ENCODE peak calls at places on chromosomes 1 and 21, in eight cellular contexts. One of them, this sample, is unnamed. For H3K9me3, the result is how much of the 10 kb centered on the place peaks cover.

GRCh38 chr1:178908358-178908757 is 37.5 kb upstream of the ANGPTL1 start:
- DNase-seq in spleen: no peak
- DNase-seq in upper lobe of right lung: no peak
- DNase-seq in body of pancreas: no peak
- DNase-seq in A549: no peak
- DNase-seq in mammary epithelial cell: no peak
- DNase-seq in PC-3: no peak
- DNase-seq in right cardiac atrium: no peak
- DNase-seq in this sample: no peak

GRCh38 chr1:154609398-154610380 is 1.7 kb upstream of the ADAR start:
- DNase-seq in spleen: no peak
- DNase-seq in upper lobe of right lung: no peak
- DNase-seq in body of pancreas: no peak
- DNase-seq in A549: no peak
- DNase-seq in mammary epithelial cell: peak
- DNase-seq in PC-3: peak
- DNase-seq in right cardiac atrium: no peak
- DNase-seq in this sample: no peak

GRCh38 chr1:12616709-12617373 is 1.2 kb downstream of the DHRS3 start:
- DNase-seq in spleen: peak
- DNase-seq in upper lobe of right lung: peak
- DNase-seq in body of pancreas: peak
- DNase-seq in A549: no peak
- DNase-seq in mammary epithelial cell: peak
- DNase-seq in PC-3: peak
- DNase-seq in right cardiac atrium: no peak
- DNase-seq in this sample: peak

GRCh38 chr1:31978853-31979400 is 34.7 kb upstream of the KHDRBS1 start:
- DNase-seq in spleen: peak
- DNase-seq in upper lobe of right lung: no peak
- DNase-seq in body of pancreas: no peak
- DNase-seq in A549: no peak
- DNase-seq in mammary epithelial cell: no peak
- DNase-seq in PC-3: no peak
- DNase-seq in right cardiac atrium: no peak
- DNase-seq in this sample: no peak

GRCh38 chr1:176157995-176158394 is 49.1 kb downstream of the COP1 start:
- DNase-seq in spleen: no peak
- DNase-seq in upper lobe of right lung: no peak
- DNase-seq in body of pancreas: no peak
- DNase-seq in A549: peak
- DNase-seq in mammary epithelial cell: no peak
- DNase-seq in PC-3: no peak
- DNase-seq in right cardiac atrium: no peak
- DNase-seq in this sample: no peak

GRCh38 chr1:162070094-162070748 is 730 bp downstream of the NOS1AP start:
- DNase-seq in spleen: no peak
- DNase-seq in upper lobe of right lung: peak
- DNase-seq in body of pancreas: peak
- DNase-seq in A549: no peak
- DNase-seq in mammary epithelial cell: peak
- DNase-seq in PC-3: peak
- DNase-seq in right cardiac atrium: peak
- DNase-seq in this sample: peak

GRCh38 chr1:175036476-175036875 is 13.3 kb upstream of the MRPS14 start:
- DNase-seq in spleen: no peak
- DNase-seq in upper lobe of right lung: no peak
- DNase-seq in body of pancreas: no peak
- DNase-seq in A549: no peak
- DNase-seq in mammary epithelial cell: no peak
- DNase-seq in PC-3: no peak
- DNase-seq in right cardiac atrium: no peak
- DNase-seq in this sample: no peak

GRCh38 chr1:104933846-104934245 is 1184.1 kb downstream of the AMY1C start:
- DNase-seq in spleen: peak
- DNase-seq in upper lobe of right lung: no peak
- DNase-seq in body of pancreas: no peak
- DNase-seq in A549: no peak
- DNase-seq in mammary epithelial cell: no peak
- DNase-seq in PC-3: no peak
- DNase-seq in right cardiac atrium: no peak
- DNase-seq in this sample: peak

GRCh38 chr1:209926045-209926444 is 12.0 kb upstream of the SYT14 start:
- DNase-seq in spleen: no peak
- DNase-seq in upper lobe of right lung: no peak
- DNase-seq in body of pancreas: no peak
- DNase-seq in A549: no peak
- DNase-seq in mammary epithelial cell: peak
- DNase-seq in PC-3: peak
- DNase-seq in right cardiac atrium: no peak
- DNase-seq in this sample: no peak

GRCh38 chr1:161082996-161083742 is 6.2 kb downstream of the NECTIN4 start:
- DNase-seq in spleen: no peak
- DNase-seq in upper lobe of right lung: peak
- DNase-seq in body of pancreas: peak
- DNase-seq in A549: peak
- DNase-seq in mammary epithelial cell: peak
- DNase-seq in PC-3: peak
- DNase-seq in right cardiac atrium: peak
- DNase-seq in this sample: peak

GRCh38 chr1:223709598-223709997 is 2.7 kb upstream of the CAPN2 start:
- DNase-seq in spleen: no peak
- DNase-seq in upper lobe of right lung: no peak
- DNase-seq in body of pancreas: no peak
- DNase-seq in A549: peak
- DNase-seq in mammary epithelial cell: no peak
- DNase-seq in PC-3: peak
- DNase-seq in right cardiac atrium: no peak
- DNase-seq in this sample: no peak

DNA sequence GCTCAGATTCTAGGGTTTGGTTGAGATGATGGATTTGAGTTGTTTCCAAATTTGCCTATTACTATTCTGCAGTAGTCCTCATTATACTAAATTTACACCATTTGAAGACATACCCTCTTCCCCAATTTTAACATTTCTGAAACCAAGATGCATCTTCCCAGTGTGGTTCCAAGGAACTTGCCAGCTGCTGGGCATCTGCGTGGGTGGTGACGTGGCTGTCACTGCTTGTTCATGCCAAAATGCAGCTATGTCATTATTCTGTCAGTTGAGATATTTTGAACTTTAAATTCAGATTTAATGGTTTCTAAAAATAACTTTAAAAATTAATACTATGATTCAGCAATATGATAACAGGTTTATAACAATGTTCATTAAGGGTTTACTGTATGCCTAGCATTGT is 1.2 kb downstream of the ZFP69 start:
- DNase-seq in spleen: no peak
- DNase-seq in upper lobe of right lung: no peak
- DNase-seq in body of pancreas: no peak
- DNase-seq in A549: no peak
- DNase-seq in mammary epithelial cell: no peak
- DNase-seq in PC-3: no peak
- DNase-seq in right cardiac atrium: peak
- DNase-seq in this sample: no peak
- H3K9me3 ChIP-seq in spleen: under half
- H3K9me3 ChIP-seq in upper lobe of right lung: under half
- H3K9me3 ChIP-seq in body of pancreas: under half
- H3K9me3 ChIP-seq in A549: under half
- H3K9me3 ChIP-seq in mammary epithelial cell: under half
- H3K9me3 ChIP-seq in PC-3: under half
- H3K9me3 ChIP-seq in right cardiac atrium: under half
- H3K9me3 ChIP-seq in this sample: under half

GRCh38 chr1:101360506-101360905 is 123.7 kb downstream of the S1PR1 start:
- DNase-seq in spleen: no peak
- DNase-seq in upper lobe of right lung: no peak
- DNase-seq in body of pancreas: no peak
- DNase-seq in A549: no peak
- DNase-seq in mammary epithelial cell: no peak
- DNase-seq in PC-3: no peak
- DNase-seq in right cardiac atrium: no peak
- DNase-seq in this sample: no peak
- H3K9me3 ChIP-seq in spleen: under half
- H3K9me3 ChIP-seq in upper lobe of right lung: under half
- H3K9me3 ChIP-seq in body of pancreas: under half
- H3K9me3 ChIP-seq in A549: under half
- H3K9me3 ChIP-seq in mammary epithelial cell: under half
- H3K9me3 ChIP-seq in PC-3: under half
- H3K9me3 ChIP-seq in right cardiac atrium: under half
- H3K9me3 ChIP-seq in this sample: under half

GRCh38 chr1:79657916-79658662 is 651.6 kb upstream of the ADGRL4 start:
- DNase-seq in spleen: no peak
- DNase-seq in upper lobe of right lung: no peak
- DNase-seq in body of pancreas: no peak
- DNase-seq in A549: no peak
- DNase-seq in mammary epithelial cell: no peak
- DNase-seq in PC-3: no peak
- DNase-seq in right cardiac atrium: no peak
- DNase-seq in this sample: no peak

GRCh38 chr1:79662596-79662995 is 656.1 kb upstream of the ADGRL4 start:
- DNase-seq in spleen: no peak
- DNase-seq in upper lobe of right lung: no peak
- DNase-seq in body of pancreas: no peak
- DNase-seq in A549: no peak
- DNase-seq in mammary epithelial cell: no peak
- DNase-seq in PC-3: no peak
- DNase-seq in right cardiac atrium: no peak
- DNase-seq in this sample: no peak

GRCh38 chr1:79655876-79656275 is 649.3 kb upstream of the ADGRL4 start:
- DNase-seq in spleen: no peak
- DNase-seq in upper lobe of right lung: no peak
- DNase-seq in body of pancreas: no peak
- DNase-seq in A549: no peak
- DNase-seq in mammary epithelial cell: no peak
- DNase-seq in PC-3: no peak
- DNase-seq in right cardiac atrium: no peak
- DNase-seq in this sample: no peak

GRCh38 chr1:79663916-79664315 is 657.4 kb upstream of the ADGRL4 start:
- DNase-seq in spleen: no peak
- DNase-seq in upper lobe of right lung: no peak
- DNase-seq in body of pancreas: no peak
- DNase-seq in A549: no peak
- DNase-seq in mammary epithelial cell: no peak
- DNase-seq in PC-3: no peak
- DNase-seq in right cardiac atrium: no peak
- DNase-seq in this sample: no peak

GRCh38 chr1:79660127-79660526 is 653.6 kb upstream of the ADGRL4 start:
- DNase-seq in spleen: no peak
- DNase-seq in upper lobe of right lung: no peak
- DNase-seq in body of pancreas: no peak
- DNase-seq in A549: no peak
- DNase-seq in mammary epithelial cell: no peak
- DNase-seq in PC-3: no peak
- DNase-seq in right cardiac atrium: no peak
- DNase-seq in this sample: no peak
- H3K9me3 ChIP-seq in spleen: under half
- H3K9me3 ChIP-seq in upper lobe of right lung: under half
- H3K9me3 ChIP-seq in body of pancreas: under half
- H3K9me3 ChIP-seq in A549: under half
- H3K9me3 ChIP-seq in mammary epithelial cell: under half
- H3K9me3 ChIP-seq in PC-3: under half
- H3K9me3 ChIP-seq in right cardiac atrium: under half
- H3K9me3 ChIP-seq in this sample: under half

DNA sequence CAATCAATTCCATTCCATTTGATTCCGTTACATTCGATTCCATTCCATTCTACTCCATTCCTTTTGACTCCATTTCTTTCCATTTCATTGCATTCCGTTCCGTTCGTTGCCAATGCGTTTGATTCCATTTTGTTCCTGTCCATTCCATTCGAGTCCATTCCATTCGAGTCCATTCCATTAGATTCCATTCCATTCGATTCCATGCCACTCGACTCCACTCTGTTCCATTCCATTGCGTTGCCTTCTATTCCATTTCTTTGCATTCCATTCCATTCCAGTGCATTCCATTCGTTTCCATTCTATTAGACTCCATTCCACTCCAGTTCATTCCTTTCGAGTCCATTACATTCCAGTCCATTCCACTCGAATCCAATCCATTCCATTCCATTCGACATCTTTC is 2587.5 kb upstream of the TPTE start:
- DNase-seq in spleen: no peak
- DNase-seq in upper lobe of right lung: no peak
- DNase-seq in body of pancreas: no peak
- DNase-seq in A549: no peak
- DNase-seq in mammary epithelial cell: no peak
- DNase-seq in PC-3: no peak
- DNase-seq in right cardiac atrium: no peak
- DNase-seq in this sample: no peak
- H3K9me3 ChIP-seq in spleen: under half
- H3K9me3 ChIP-seq in upper lobe of right lung: half or more
- H3K9me3 ChIP-seq in body of pancreas: under half
- H3K9me3 ChIP-seq in A549: under half
- H3K9me3 ChIP-seq in mammary epithelial cell: half or more
- H3K9me3 ChIP-seq in PC-3: half or more
- H3K9me3 ChIP-seq in right cardiac atrium: under half
- H3K9me3 ChIP-seq in this sample: half or more

DNA sequence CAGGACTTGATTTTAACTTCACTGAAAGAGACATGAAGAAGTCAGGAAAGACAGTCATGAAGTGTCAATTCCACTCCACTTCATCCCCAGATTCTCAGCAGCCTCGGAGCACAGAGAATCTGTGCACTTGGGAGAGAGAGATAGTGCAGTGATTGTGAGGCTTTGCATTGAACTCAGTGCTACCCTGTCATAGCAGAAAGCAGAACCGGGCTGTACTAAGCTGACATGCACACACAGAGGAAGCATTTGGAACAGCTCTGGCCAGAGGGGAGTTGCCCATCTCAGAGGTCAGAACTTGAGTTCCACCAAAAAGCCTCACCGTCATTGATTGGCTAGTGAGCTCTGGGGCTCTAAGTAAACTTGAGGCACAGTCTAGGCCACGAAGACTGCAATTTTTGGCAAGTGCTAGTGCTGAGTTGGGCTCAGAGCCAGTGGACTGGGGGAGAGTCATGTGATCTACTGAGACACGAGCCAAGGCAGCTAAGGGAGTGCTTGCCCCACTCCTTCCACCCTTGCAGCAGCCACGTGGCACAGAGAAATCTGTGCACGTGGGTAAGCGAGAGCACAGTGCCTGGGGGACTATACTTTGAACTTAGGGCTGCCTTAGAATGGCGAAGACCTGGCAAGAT is 810.2 kb upstream of the ADAMTS5 start:
- DNase-seq in spleen: no peak
- DNase-seq in upper lobe of right lung: no peak
- DNase-seq in body of pancreas: peak
- DNase-seq in A549: no peak
- DNase-seq in mammary epithelial cell: no peak
- DNase-seq in PC-3: no peak
- DNase-seq in right cardiac atrium: peak
- DNase-seq in this sample: no peak
- H3K9me3 ChIP-seq in spleen: under half
- H3K9me3 ChIP-seq in upper lobe of right lung: under half
- H3K9me3 ChIP-seq in body of pancreas: under half
- H3K9me3 ChIP-seq in A549: under half
- H3K9me3 ChIP-seq in mammary epithelial cell: under half
- H3K9me3 ChIP-seq in PC-3: under half
- H3K9me3 ChIP-seq in right cardiac atrium: under half
- H3K9me3 ChIP-seq in this sample: under half

DNA sequence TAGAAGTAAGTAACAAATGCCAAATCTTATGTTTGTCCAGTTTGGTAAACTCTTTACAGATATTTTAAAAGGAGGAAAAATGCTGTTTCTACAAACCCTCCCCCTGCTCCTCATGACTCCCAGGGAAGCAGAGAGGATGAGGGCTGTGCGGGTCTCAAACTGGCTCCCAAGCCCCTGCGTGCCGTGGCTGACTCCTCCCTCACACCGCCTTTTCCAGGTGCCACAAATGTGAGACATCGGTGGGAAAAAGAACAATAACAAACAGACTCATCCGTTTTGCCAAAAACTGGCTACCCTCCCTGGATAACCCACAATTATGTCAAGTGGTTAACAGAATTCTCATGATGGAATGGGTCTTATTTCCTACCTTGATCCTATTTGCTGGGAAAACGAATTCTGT is 594.6 kb downstream of the PTPRU start:
- DNase-seq in spleen: no peak
- DNase-seq in upper lobe of right lung: no peak
- DNase-seq in body of pancreas: no peak
- DNase-seq in A549: no peak
- DNase-seq in mammary epithelial cell: no peak
- DNase-seq in PC-3: no peak
- DNase-seq in right cardiac atrium: no peak
- DNase-seq in this sample: no peak
- H3K9me3 ChIP-seq in spleen: under half
- H3K9me3 ChIP-seq in upper lobe of right lung: under half
- H3K9me3 ChIP-seq in body of pancreas: under half
- H3K9me3 ChIP-seq in A549: under half
- H3K9me3 ChIP-seq in mammary epithelial cell: under half
- H3K9me3 ChIP-seq in PC-3: under half
- H3K9me3 ChIP-seq in right cardiac atrium: under half
- H3K9me3 ChIP-seq in this sample: under half